ENCODE peak calls at places on chromosomes 5 and 9, in nine cellular contexts. One of them, this sample, is unnamed.
A peak's percentile ranks its signal among the peaks of the same experiment; 100 is the strongest.

GRCh38 chr5:33641722-33642505 is 201.1 kb downstream of the TARS1 start:
- DNase-seq in fibroblast of mammary gland: no peak
- DNase-seq in NCI-H1436: no peak
- DNase-seq in iPS-NIHi11: no peak
- DNase-seq in pons: no peak
- DNase-seq in H7: no peak
- DNase-seq in stimulated activated CD4-positive, alpha-beta T cell treated with anti-CD3 and anti-CD28 coated beads, Interleukin-15, amount 100 ng/mL, for 1 hour: no peak
- DNase-seq in NCI-H1105: no peak
- DNase-seq in LHCN-M2: peak; percentile 20
- DNase-seq in this sample: no peak

GRCh38 chr5:122591828-122592227 is 183.1 kb upstream of the SNX2 start:
- DNase-seq in NCI-H1436: no peak
- DNase-seq in iPS-NIHi11: no peak
- DNase-seq in H7: no peak
- DNase-seq in pons: no peak
- DNase-seq in fibroblast of mammary gland: no peak
- DNase-seq in LHCN-M2: no peak
- DNase-seq in NCI-H1105: no peak
- DNase-seq in stimulated activated CD4-positive, alpha-beta T cell treated with anti-CD3 and anti-CD28 coated beads, Interleukin-15, amount 100 ng/mL, for 1 hour: no peak
- DNase-seq in this sample: no peak

GRCh38 chr5:138330813-138331448 is 673 bp downstream of the CDC25C start:
- DNase-seq in NCI-H1436: no peak
- DNase-seq in pons: no peak
- DNase-seq in stimulated activated CD4-positive, alpha-beta T cell treated with anti-CD3 and anti-CD28 coated beads, Interleukin-15, amount 100 ng/mL, for 1 hour: no peak
- DNase-seq in H7: no peak
- DNase-seq in iPS-NIHi11: no peak
- DNase-seq in fibroblast of mammary gland: peak; percentile 35
- DNase-seq in NCI-H1105: no peak
- DNase-seq in LHCN-M2: peak; percentile 26
- DNase-seq in this sample: peak; percentile 17

GRCh38 chr5:67494186-67494842 is 297.7 kb upstream of the CD180 start:
- DNase-seq in fibroblast of mammary gland: peak; percentile 29
- DNase-seq in NCI-H1436: peak; percentile 57
- DNase-seq in pons: peak; percentile 65
- DNase-seq in stimulated activated CD4-positive, alpha-beta T cell treated with anti-CD3 and anti-CD28 coated beads, Interleukin-15, amount 100 ng/mL, for 1 hour: no peak
- DNase-seq in H7: no peak
- DNase-seq in NCI-H1105: no peak
- DNase-seq in LHCN-M2: no peak
- DNase-seq in iPS-NIHi11: no peak
- DNase-seq in this sample: no peak

GRCh38 chr9:19642256-19642655 is 146.6 kb downstream of the SLC24A2 start:
- DNase-seq in H7: no peak
- DNase-seq in fibroblast of mammary gland: peak; percentile 2
- DNase-seq in stimulated activated CD4-positive, alpha-beta T cell treated with anti-CD3 and anti-CD28 coated beads, Interleukin-15, amount 100 ng/mL, for 1 hour: no peak
- DNase-seq in NCI-H1436: no peak
- DNase-seq in iPS-NIHi11: no peak
- DNase-seq in pons: peak; percentile 91
- DNase-seq in NCI-H1105: no peak
- DNase-seq in LHCN-M2: peak; percentile 6
- DNase-seq in this sample: peak; percentile 2

GRCh38 chr5:15013654-15014463 is 142.3 kb upstream of the ANKH start:
- DNase-seq in stimulated activated CD4-positive, alpha-beta T cell treated with anti-CD3 and anti-CD28 coated beads, Interleukin-15, amount 100 ng/mL, for 1 hour: no peak
- DNase-seq in NCI-H1105: peak; percentile 35
- DNase-seq in H7: peak; percentile 54
- DNase-seq in NCI-H1436: peak; percentile 32
- DNase-seq in iPS-NIHi11: peak; percentile 50
- DNase-seq in LHCN-M2: peak; percentile 69
- DNase-seq in fibroblast of mammary gland: peak; percentile 74
- DNase-seq in pons: peak; percentile 86
- DNase-seq in this sample: peak; percentile 67

GRCh38 chr5:118592234-118592633 is 396.1 kb downstream of the DTWD2 start:
- DNase-seq in LHCN-M2: no peak
- DNase-seq in NCI-H1436: no peak
- DNase-seq in H7: no peak
- DNase-seq in iPS-NIHi11: no peak
- DNase-seq in fibroblast of mammary gland: no peak
- DNase-seq in NCI-H1105: no peak
- DNase-seq in stimulated activated CD4-positive, alpha-beta T cell treated with anti-CD3 and anti-CD28 coated beads, Interleukin-15, amount 100 ng/mL, for 1 hour: no peak
- DNase-seq in pons: no peak
- DNase-seq in this sample: no peak

GRCh38 chr9:100619665-100620064 is 41.8 kb downstream of the CAVIN4 start:
- DNase-seq in NCI-H1436: no peak
- DNase-seq in iPS-NIHi11: no peak
- DNase-seq in stimulated activated CD4-positive, alpha-beta T cell treated with anti-CD3 and anti-CD28 coated beads, Interleukin-15, amount 100 ng/mL, for 1 hour: no peak
- DNase-seq in H7: no peak
- DNase-seq in NCI-H1105: no peak
- DNase-seq in fibroblast of mammary gland: no peak
- DNase-seq in LHCN-M2: no peak
- DNase-seq in pons: no peak
- DNase-seq in this sample: no peak

GRCh38 chr9:99322299-99322698 is 100.2 kb downstream of the SEC61B start:
- DNase-seq in H7: no peak
- DNase-seq in stimulated activated CD4-positive, alpha-beta T cell treated with anti-CD3 and anti-CD28 coated beads, Interleukin-15, amount 100 ng/mL, for 1 hour: no peak
- DNase-seq in NCI-H1436: no peak
- DNase-seq in LHCN-M2: no peak
- DNase-seq in pons: no peak
- DNase-seq in iPS-NIHi11: no peak
- DNase-seq in NCI-H1105: no peak
- DNase-seq in fibroblast of mammary gland: no peak
- DNase-seq in this sample: no peak

GRCh38 chr5:173915310-173916005 is 27.3 kb downstream of the CPEB4 start:
- DNase-seq in iPS-NIHi11: no peak
- DNase-seq in H7: no peak
- DNase-seq in pons: no peak
- DNase-seq in NCI-H1436: no peak
- DNase-seq in LHCN-M2: no peak
- DNase-seq in fibroblast of mammary gland: no peak
- DNase-seq in stimulated activated CD4-positive, alpha-beta T cell treated with anti-CD3 and anti-CD28 coated beads, Interleukin-15, amount 100 ng/mL, for 1 hour: no peak
- DNase-seq in NCI-H1105: no peak
- DNase-seq in this sample: peak; percentile 54

GRCh38 chr9:86547596-86547995 is 193.4 kb upstream of the TUT7 start:
- DNase-seq in NCI-H1436: no peak
- DNase-seq in stimulated activated CD4-positive, alpha-beta T cell treated with anti-CD3 and anti-CD28 coated beads, Interleukin-15, amount 100 ng/mL, for 1 hour: no peak
- DNase-seq in pons: no peak
- DNase-seq in H7: no peak
- DNase-seq in NCI-H1105: no peak
- DNase-seq in iPS-NIHi11: no peak
- DNase-seq in LHCN-M2: peak; percentile 80
- DNase-seq in fibroblast of mammary gland: no peak
- DNase-seq in this sample: peak; percentile 59

GRCh38 chr5:172361566-172362238 is 78.1 kb upstream of the UBTD2 start:
- DNase-seq in LHCN-M2: peak; percentile 98
- DNase-seq in H7: no peak
- DNase-seq in NCI-H1436: no peak
- DNase-seq in fibroblast of mammary gland: peak; percentile 100
- DNase-seq in stimulated activated CD4-positive, alpha-beta T cell treated with anti-CD3 and anti-CD28 coated beads, Interleukin-15, amount 100 ng/mL, for 1 hour: no peak
- DNase-seq in pons: no peak
- DNase-seq in NCI-H1105: no peak
- DNase-seq in iPS-NIHi11: no peak
- DNase-seq in this sample: no peak

GRCh38 chr5:124718376-124718775 is 28.1 kb downstream of the ZNF608 start:
- DNase-seq in fibroblast of mammary gland: no peak
- DNase-seq in pons: peak; percentile 91
- DNase-seq in H7: no peak
- DNase-seq in stimulated activated CD4-positive, alpha-beta T cell treated with anti-CD3 and anti-CD28 coated beads, Interleukin-15, amount 100 ng/mL, for 1 hour: no peak
- DNase-seq in LHCN-M2: no peak
- DNase-seq in NCI-H1105: peak; percentile 64
- DNase-seq in NCI-H1436: no peak
- DNase-seq in iPS-NIHi11: no peak
- DNase-seq in this sample: no peak

GRCh38 chr5:141780240-141780951 is 97.8 kb downstream of the PCDH1 start:
- DNase-seq in NCI-H1105: no peak
- DNase-seq in iPS-NIHi11: no peak
- DNase-seq in LHCN-M2: no peak
- DNase-seq in pons: no peak
- DNase-seq in NCI-H1436: no peak
- DNase-seq in H7: peak; percentile 76
- DNase-seq in fibroblast of mammary gland: no peak
- DNase-seq in stimulated activated CD4-positive, alpha-beta T cell treated with anti-CD3 and anti-CD28 coated beads, Interleukin-15, amount 100 ng/mL, for 1 hour: no peak
- DNase-seq in this sample: no peak

GRCh38 chr9:6739218-6739617 is 18.6 kb upstream of the KDM4C start:
- DNase-seq in NCI-H1436: no peak
- DNase-seq in H7: no peak
- DNase-seq in iPS-NIHi11: peak; percentile 25
- DNase-seq in stimulated activated CD4-positive, alpha-beta T cell treated with anti-CD3 and anti-CD28 coated beads, Interleukin-15, amount 100 ng/mL, for 1 hour: no peak
- DNase-seq in pons: peak; percentile 47
- DNase-seq in NCI-H1105: no peak
- DNase-seq in fibroblast of mammary gland: peak; percentile 31
- DNase-seq in LHCN-M2: no peak
- DNase-seq in this sample: no peak

GRCh38 chr9:75866273-75866871 is 24.1 kb upstream of the PCSK5 start:
- DNase-seq in LHCN-M2: peak; percentile 52
- DNase-seq in NCI-H1436: peak; percentile 6
- DNase-seq in NCI-H1105: peak; percentile 28
- DNase-seq in H7: peak; percentile 24
- DNase-seq in stimulated activated CD4-positive, alpha-beta T cell treated with anti-CD3 and anti-CD28 coated beads, Interleukin-15, amount 100 ng/mL, for 1 hour: no peak
- DNase-seq in pons: peak; percentile 85
- DNase-seq in iPS-NIHi11: peak; percentile 25
- DNase-seq in fibroblast of mammary gland: peak; percentile 56
- DNase-seq in this sample: peak; percentile 74

GRCh38 chr5:115594343-115595047 is 7.8 kb downstream of the TICAM2 start:
- DNase-seq in NCI-H1105: no peak
- DNase-seq in fibroblast of mammary gland: peak; percentile 61
- DNase-seq in LHCN-M2: no peak
- DNase-seq in iPS-NIHi11: no peak
- DNase-seq in NCI-H1436: no peak
- DNase-seq in pons: no peak
- DNase-seq in H7: no peak
- DNase-seq in stimulated activated CD4-positive, alpha-beta T cell treated with anti-CD3 and anti-CD28 coated beads, Interleukin-15, amount 100 ng/mL, for 1 hour: no peak
- DNase-seq in this sample: no peak

GRCh38 chr5:40755093-40755406 is 711 bp downstream of the TTC33 start:
- DNase-seq in iPS-NIHi11: peak; percentile 70
- DNase-seq in NCI-H1436: peak; percentile 42
- DNase-seq in H7: peak; percentile 67
- DNase-seq in stimulated activated CD4-positive, alpha-beta T cell treated with anti-CD3 and anti-CD28 coated beads, Interleukin-15, amount 100 ng/mL, for 1 hour: peak; percentile 28
- DNase-seq in fibroblast of mammary gland: peak; percentile 82
- DNase-seq in NCI-H1105: peak; percentile 22
- DNase-seq in LHCN-M2: peak; percentile 83
- DNase-seq in pons: peak; percentile 93
- DNase-seq in this sample: peak; percentile 81

GRCh38 chr5:59042683-59043082 is 459.8 kb downstream of the RAB3C start:
- DNase-seq in H7: no peak
- DNase-seq in iPS-NIHi11: no peak
- DNase-seq in NCI-H1436: no peak
- DNase-seq in NCI-H1105: no peak
- DNase-seq in fibroblast of mammary gland: peak; percentile 81
- DNase-seq in pons: no peak
- DNase-seq in stimulated activated CD4-positive, alpha-beta T cell treated with anti-CD3 and anti-CD28 coated beads, Interleukin-15, amount 100 ng/mL, for 1 hour: no peak
- DNase-seq in LHCN-M2: no peak
- DNase-seq in this sample: no peak